ENCODE peak calls at places on chromosome 5, in eight cellular contexts. Q, B, M, Z, K, S, C and G are unnamed samples.

GRCh38 chr5:94575196-94575595 is 43.2 kb downstream of the KIAA0825 start:
- DNase-seq in Q (no peak), B (no peak), M (no peak), Z (no peak), K (no peak), S (no peak), C (no peak), G (no peak)

GRCh38 chr5:98982880-98983279 is 54.1 kb upstream of the CHD1 start:
- DNase-seq in Q (no peak), B (no peak), M (no peak), Z (no peak), K (no peak), S (no peak), C (no peak), G (no peak)

GRCh38 chr5:9654886-9655285 is 24.7 kb upstream of the TAS2R1 start:
- DNase-seq in Q (no peak), B (peak), M (no peak), Z (no peak), K (no peak), S (no peak), C (no peak), G (no peak)

GRCh38 chr5:128778474-128778873 is 186.8 kb upstream of the SLC27A6 start:
- DNase-seq in Q (no peak), B (peak), M (no peak), Z (no peak), K (no peak), S (no peak), C (no peak), G (no peak)

GRCh38 chr5:133449181-133449580 is 163.2 kb downstream of the FSTL4 start:
- DNase-seq in Q (no peak), B (no peak), M (no peak), Z (no peak), K (peak), S (no peak), C (no peak), G (no peak)

GRCh38 chr5:155460501-155460931 is 447.0 kb downstream of the KIF4B start:
- DNase-seq in Q (no peak), B (no peak), M (no peak), Z (no peak), K (peak), S (no peak), C (no peak), G (peak)

GRCh38 chr5:176360894-176361436 is 599 bp downstream of the KIAA1191 start:
- DNase-seq in Q (no peak), B (no peak), M (no peak), Z (no peak), K (peak), S (no peak), C (no peak), G (no peak)

GRCh38 chr5:82975812-82976211 is 101.4 kb downstream of the TMEM167A start:
- DNase-seq in Q (no peak), B (no peak), M (no peak), Z (no peak), K (no peak), S (no peak), C (no peak), G (no peak)

GRCh38 chr5:83281658-83282057 is 189.9 kb upstream of the VCAN start:
- DNase-seq in Q (no peak), B (peak), M (no peak), Z (no peak), K (no peak), S (no peak), C (no peak), G (no peak)

GRCh38 chr5:145218019-145218418 is 617.1 kb downstream of the PRELID2 start:
- DNase-seq in Q (no peak), B (no peak), M (no peak), Z (no peak), K (no peak), S (no peak), C (no peak), G (no peak)

GRCh38 chr5:142661143-142661542 is 24.7 kb downstream of the FGF1 start:
- DNase-seq in Q (no peak), B (no peak), M (no peak), Z (no peak), K (no peak), S (no peak), C (no peak), G (no peak)

GRCh38 chr5:116738270-116738947 is 163.8 kb upstream of the SEMA6A start:
- DNase-seq in Q (no peak), B (peak), M (no peak), Z (no peak), K (no peak), S (no peak), C (no peak), G (no peak)

GRCh38 chr5:1521671-1522600 is 1.8 kb downstream of the LPCAT1 start:
- DNase-seq in Q (peak), B (peak), M (no peak), Z (peak), K (peak), S (no peak), C (no peak), G (peak)

GRCh38 chr5:64653776-64654175 is 36.5 kb upstream of the SHISAL2B start:
- DNase-seq in Q (no peak), B (no peak), M (no peak), Z (no peak), K (no peak), S (no peak), C (no peak), G (no peak)

GRCh38 chr5:55456216-55456895 is 78.4 kb downstream of the PLPP1 start:
- DNase-seq in Q (no peak), B (peak), M (no peak), Z (no peak), K (no peak), S (no peak), C (no peak), G (no peak)

GRCh38 chr5:34597034-34597433 is 59.1 kb upstream of the RAI14 start:
- DNase-seq in Q (no peak), B (no peak), M (no peak), Z (no peak), K (no peak), S (no peak), C (no peak), G (no peak)

GRCh38 chr5:146440870-146441495 is 6.2 kb upstream of the TCERG1 start:
- DNase-seq in Q (no peak), B (no peak), M (peak), Z (no peak), K (no peak), S (no peak), C (no peak), G (no peak)